ENCODE peak calls at places on chromosomes 2 and 18, in four cellular contexts. T, G, L and E are unnamed samples.

GRCh38 chr2:9641641-9642040 is 10.8 kb upstream of the YWHAQ start:
- DNase-seq in T (no peak), G (peak; percentile 17), L (no peak), E (no peak)

GRCh38 chr18:63994783-63995399 is 25.0 kb downstream of the SERPINB8 start:
- DNase-seq in T (peak; percentile 65), G (peak; percentile 43), L (peak; percentile 34), E (peak; percentile 23)

GRCh38 chr2:119826370-119826961 is 66.7 kb downstream of the PTPN4 start:
- DNase-seq in T (peak; percentile 47), G (peak; percentile 33), L (peak; percentile 52), E (no peak)

GRCh38 chr2:19274439-19274838 is 84.0 kb downstream of the OSR1 start:
- DNase-seq in T (no peak), G (no peak), L (no peak), E (no peak)

GRCh38 chr2:85106489-85107180 is 26.6 kb upstream of the TCF7L1 start:
- DNase-seq in T (no peak), G (no peak), L (peak; percentile 4), E (no peak)

GRCh38 chr18:47736376-47737140 is 193.9 kb downstream of the SMAD2 start:
- DNase-seq in T (peak; percentile 2), G (no peak), L (no peak), E (no peak)

GRCh38 chr18:3415110-3415509 is 34.9 kb upstream of the TGIF1 start:
- DNase-seq in T (no peak), G (no peak), L (no peak), E (no peak)

GRCh38 chr18:7452331-7452730 is 114.8 kb upstream of the PTPRM start:
- DNase-seq in T (peak; percentile 46), G (no peak), L (peak; percentile 62), E (no peak)

GRCh38 chr2:205772983-205773382 is 90.7 kb downstream of the NRP2 start:
- DNase-seq in T (no peak), G (no peak), L (no peak), E (no peak)

GRCh38 chr2:239935789-239936758 is 89.1 kb downstream of the NDUFA10 start:
- DNase-seq in T (peak; percentile 10), G (no peak), L (no peak), E (no peak)

GRCh38 chr2:233034-233433 is 30.8 kb downstream of the SH3YL1 start:
- DNase-seq in T (no peak), G (no peak), L (no peak), E (no peak)

GRCh38 chr2:197800091-197800490 is 4.3 kb upstream of the PLCL1 start:
- DNase-seq in T (no peak), G (no peak), L (no peak), E (no peak)

GRCh38 chr2:180707867-180708205 is 272.6 kb upstream of the UBE2E3 start:
- DNase-seq in T (peak; percentile 8), G (no peak), L (peak; percentile 64), E (no peak)

GRCh38 chr2:180359522-180360282 is 352.6 kb upstream of the CWC22 start:
- DNase-seq in T (no peak), G (no peak), L (peak; percentile 30), E (no peak)

GRCh38 chr2:239947361-239948045 is 77.6 kb downstream of the NDUFA10 start:
- DNase-seq in T (peak; percentile 52), G (no peak), L (no peak), E (no peak)

GRCh38 chr2:189837336-189837735 is 53.1 kb downstream of the PMS1 start:
- DNase-seq in T (no peak), G (no peak), L (no peak), E (no peak)

GRCh38 chr2:49154140-49154539 is at the start of gene FSHR:
- DNase-seq in T (no peak), G (no peak), L (no peak), E (no peak)

GRCh38 chr2:15662026-15662425 is 70.4 kb downstream of the DDX1 start:
- DNase-seq in T (no peak), G (no peak), L (no peak), E (no peak)

GRCh38 chr2:190344275-190344827 is 962 bp downstream of the INPP1 start:
- DNase-seq in T (peak; percentile 55), G (no peak), L (peak; percentile 54), E (no peak)

GRCh38 chr2:96882230-96882629 is 12.3 kb upstream of the SEMA4C start:
- DNase-seq in T (no peak), G (no peak), L (no peak), E (no peak)

GRCh38 chr2:42765686-42766085 is 1.8 kb upstream of the OXER1 start:
- DNase-seq in T (no peak), G (no peak), L (no peak), E (no peak)

GRCh38 chr18:27627927-27628326 is 442.8 kb upstream of the CHST9 start:
- DNase-seq in T (no peak), G (no peak), L (no peak), E (no peak)

GRCh38 chr2:159118115-159118858 is 149.8 kb downstream of the TANC1 start:
- DNase-seq in T (peak; percentile 77), G (peak; percentile 84), L (peak; percentile 81), E (peak; percentile 39)

GRCh38 chr18:10009321-10010144 is 95.7 kb downstream of the VAPA start:
- DNase-seq in T (no peak), G (no peak), L (no peak), E (no peak)

GRCh38 chr2:237344972-237345870 is 68.7 kb downstream of the COL6A3 start:
- DNase-seq in T (no peak), G (no peak), L (no peak), E (no peak)

GRCh38 chr2:160408575-160409291 is 84.9 kb downstream of the RBMS1 start:
- DNase-seq in T (no peak), G (no peak), L (no peak), E (no peak)

GRCh38 chr2:128303095-128303791 is 15.4 kb downstream of the HS6ST1 start:
- DNase-seq in T (no peak), G (no peak), L (no peak), E (no peak)

GRCh38 chr18:49827996-49828395 is 14.7 kb upstream of the ACAA2 start:
- DNase-seq in T (no peak), G (no peak), L (no peak), E (no peak)

GRCh38 chr2:45261746-45262145 is 252.5 kb upstream of the SIX2 start:
- DNase-seq in T (peak; percentile 3), G (no peak), L (no peak), E (no peak)

GRCh38 chr2:156896294-156896693 is 361.2 kb upstream of the GALNT5 start:
- DNase-seq in T (no peak), G (no peak), L (no peak), E (peak; percentile 4)

GRCh38 chr18:7021994-7022840 is 95.4 kb downstream of the LAMA1 start:
- DNase-seq in T (peak; percentile 63), G (no peak), L (peak; percentile 71), E (no peak)

GRCh38 chr2:180124273-180124881 is 117.3 kb upstream of the CWC22 start:
- DNase-seq in T (no peak), G (no peak), L (peak; percentile 24), E (no peak)

GRCh38 chr2:226733189-226733858 is 66.3 kb downstream of the IRS1 start:
- DNase-seq in T (no peak), G (no peak), L (no peak), E (no peak)

GRCh38 chr2:8684421-8684884 is 2.6 kb downstream of the ID2 start:
- DNase-seq in T (peak; percentile 20), G (peak; percentile 53), L (no peak), E (no peak)

GRCh38 chr2:147149589-147150245 is 695.1 kb upstream of the ACVR2A start:
- DNase-seq in T (no peak), G (no peak), L (no peak), E (no peak)

GRCh38 chr18:35730738-35731370 is 149.3 kb downstream of the GALNT1 start:
- DNase-seq in T (no peak), G (no peak), L (peak; percentile 23), E (no peak)

GRCh38 chr18:26546170-26546874 is 2.0 kb downstream of the KCTD1 start:
- DNase-seq in T (no peak), G (no peak), L (no peak), E (no peak)

GRCh38 chr2:64442801-64443429 is 11.0 kb upstream of the LGALSL start:
- DNase-seq in T (peak; percentile 62), G (no peak), L (no peak), E (no peak)

GRCh38 chr2:28612131-28612812 is 116.4 kb downstream of the PLB1 start:
- DNase-seq in T (no peak), G (no peak), L (no peak), E (no peak)